ENCODE peak calls at places on chromosome 21, in eight cellular contexts. A, T, U, X, M, O, S and V are unnamed samples.

GRCh38 chr21:45306453-45306831 is 18.7 kb upstream of the POFUT2 start:
- DNase-seq in A (peak), T (no peak), U (no peak), X (no peak), M (no peak), O (no peak), S (no peak), V (no peak)

GRCh38 chr21:37817242-37817641 is 99.0 kb downstream of the KCNJ6 start:
- DNase-seq in A (no peak), T (no peak), U (no peak), X (no peak), M (no peak), O (no peak), S (no peak), V (no peak)

GRCh38 chr21:43283136-43283924 is 114.5 kb downstream of the CRYAA start:
- DNase-seq in A (peak), T (no peak), U (no peak), X (no peak), M (no peak), O (no peak), S (no peak), V (no peak)

GRCh38 chr21:21750124-21750825 is 752.1 kb downstream of the NCAM2 start:
- DNase-seq in A (no peak), T (no peak), U (no peak), X (no peak), M (no peak), O (no peak), S (no peak), V (no peak)

GRCh38 chr21:44502559-44502958 is 37.4 kb downstream of the KRTAP10-1 start:
- DNase-seq in A (peak), T (no peak), U (no peak), X (no peak), M (no peak), O (no peak), S (no peak), V (no peak)

GRCh38 chr21:45779226-45779625 is 135.7 kb downstream of the PCBP3 start:
- DNase-seq in A (no peak), T (no peak), U (no peak), X (no peak), M (no peak), O (no peak), S (no peak), V (no peak)

GRCh38 chr21:29258626-29259335 is 39.9 kb upstream of the BACH1 start:
- DNase-seq in A (no peak), T (no peak), U (no peak), X (no peak), M (no peak), O (no peak), S (no peak), V (peak)

GRCh38 chr21:45981641-45982255 is at the start of gene COL6A1:
- DNase-seq in A (peak), T (no peak), U (peak), X (no peak), M (no peak), O (peak), S (peak), V (peak)

GRCh38 chr21:33894736-33895288 is 20.8 kb downstream of the ATP5PO start:
- DNase-seq in A (peak), T (peak), U (peak), X (peak), M (peak), O (peak), S (peak), V (peak)

GRCh38 chr21:37878946-37879660 is 37.2 kb downstream of the KCNJ6 start:
- DNase-seq in A (no peak), T (peak), U (no peak), X (no peak), M (no peak), O (peak), S (no peak), V (peak)

GRCh38 chr21:40134731-40135492 is 267.7 kb downstream of the PCP4 start:
- DNase-seq in A (no peak), T (no peak), U (no peak), X (no peak), M (no peak), O (no peak), S (no peak), V (no peak)

GRCh38 chr21:44425307-44425894 is 29.9 kb upstream of the LRRC3 start:
- DNase-seq in A (peak), T (no peak), U (no peak), X (no peak), M (no peak), O (no peak), S (no peak), V (no peak)

GRCh38 chr21:36477001-36477400 is 2.9 kb downstream of the CLDN14 start:
- DNase-seq in A (no peak), T (no peak), U (no peak), X (no peak), M (no peak), O (no peak), S (no peak), V (no peak)

GRCh38 chr21:46641656-46642055 is 6.2 kb downstream of the PRMT2 start:
- DNase-seq in A (no peak), T (no peak), U (no peak), X (no peak), M (no peak), O (no peak), S (no peak), V (no peak)

GRCh38 chr21:16085436-16085835 is 355.7 kb downstream of the USP25 start:
- DNase-seq in A (no peak), T (no peak), U (no peak), X (no peak), M (no peak), O (no peak), S (no peak), V (no peak)

GRCh38 chr21:44943005-44943685 is 3.3 kb downstream of the SLX9 start:
- DNase-seq in A (no peak), T (no peak), U (no peak), X (no peak), M (no peak), O (no peak), S (no peak), V (no peak)